ENCODE peak calls at places on chromosomes 7 and 10, in five cellular contexts. One of them, this sample, is unnamed.
A peak's percentile ranks its signal among the peaks of the same experiment; 100 is the strongest.

GRCh38 chr10:76337641-76338040 is 906.2 kb downstream of the LRMDA start:
- DNase-seq in HAP-1: no peak
- DNase-seq in mucosa of descending colon: no peak
- DNase-seq in IMR-90: peak; percentile 92
- DNase-seq in psoas muscle: no peak
- DNase-seq in this sample: no peak

GRCh38 chr7:124633740-124634139 is 131.9 kb downstream of the GPR37 start:
- DNase-seq in IMR-90: no peak
- DNase-seq in mucosa of descending colon: no peak
- DNase-seq in HAP-1: no peak
- DNase-seq in psoas muscle: no peak
- DNase-seq in this sample: no peak

GRCh38 chr10:120979435-120980315 is 128.5 kb downstream of the WDR11 start:
- DNase-seq in psoas muscle: no peak
- DNase-seq in mucosa of descending colon: peak; percentile 82
- DNase-seq in HAP-1: peak; percentile 69
- DNase-seq in IMR-90: no peak
- DNase-seq in this sample: no peak

GRCh38 chr10:62733654-62734293 is 70.7 kb upstream of the ADO start:
- DNase-seq in psoas muscle: no peak
- DNase-seq in mucosa of descending colon: no peak
- DNase-seq in HAP-1: no peak
- DNase-seq in IMR-90: no peak
- DNase-seq in this sample: peak; percentile 21

GRCh38 chr7:130849604-130850003 is 115.6 kb upstream of the KLF14 start:
- DNase-seq in IMR-90: no peak
- DNase-seq in mucosa of descending colon: no peak
- DNase-seq in HAP-1: no peak
- DNase-seq in psoas muscle: no peak
- DNase-seq in this sample: no peak

GRCh38 chr7:17370901-17371550 is 72.6 kb downstream of the AHR start:
- DNase-seq in IMR-90: peak; percentile 18
- DNase-seq in mucosa of descending colon: no peak
- DNase-seq in psoas muscle: no peak
- DNase-seq in HAP-1: no peak
- DNase-seq in this sample: no peak

GRCh38 chr10:119301397-119301796 is 94.0 kb downstream of the GRK5 start:
- DNase-seq in psoas muscle: no peak
- DNase-seq in mucosa of descending colon: peak; percentile 36
- DNase-seq in IMR-90: peak; percentile 24
- DNase-seq in HAP-1: no peak
- DNase-seq in this sample: peak; percentile 34

GRCh38 chr7:23020742-23021401 is 6.9 kb upstream of the HYCC1 start:
- DNase-seq in mucosa of descending colon: no peak
- DNase-seq in psoas muscle: peak; percentile 64
- DNase-seq in HAP-1: no peak
- DNase-seq in IMR-90: peak; percentile 88
- DNase-seq in this sample: no peak

GRCh38 chr7:130476287-130477001 is 15.4 kb upstream of the MEST start:
- DNase-seq in mucosa of descending colon: no peak
- DNase-seq in psoas muscle: no peak
- DNase-seq in IMR-90: peak; percentile 57
- DNase-seq in HAP-1: no peak
- DNase-seq in this sample: no peak

GRCh38 chr10:116891208-116891607 is 41.9 kb downstream of the ENO4 start:
- DNase-seq in mucosa of descending colon: peak; percentile 73
- DNase-seq in HAP-1: no peak
- DNase-seq in psoas muscle: no peak
- DNase-seq in IMR-90: peak; percentile 94
- DNase-seq in this sample: no peak

GRCh38 chr10:104577861-104578480 is 63.1 kb upstream of the SORCS3 start:
- DNase-seq in mucosa of descending colon: no peak
- DNase-seq in psoas muscle: no peak
- DNase-seq in IMR-90: peak; percentile 32
- DNase-seq in HAP-1: no peak
- DNase-seq in this sample: no peak

GRCh38 chr10:72638586-72639440 is 12.9 kb upstream of the MICU1 start:
- DNase-seq in psoas muscle: no peak
- DNase-seq in HAP-1: no peak
- DNase-seq in mucosa of descending colon: no peak
- DNase-seq in IMR-90: no peak
- DNase-seq in this sample: no peak

GRCh38 chr10:49287689-49288340 is 11.2 kb upstream of the C10orf71 start:
- DNase-seq in mucosa of descending colon: no peak
- DNase-seq in psoas muscle: peak; percentile 23
- DNase-seq in IMR-90: no peak
- DNase-seq in HAP-1: no peak
- DNase-seq in this sample: no peak

GRCh38 chr7:135207739-135208416 is 3.4 kb downstream of the WDR91 start:
- DNase-seq in mucosa of descending colon: no peak
- DNase-seq in psoas muscle: no peak
- DNase-seq in HAP-1: no peak
- DNase-seq in IMR-90: no peak
- DNase-seq in this sample: no peak

GRCh38 chr10:117353700-117354099 is 21.5 kb downstream of the PDZD8 start:
- DNase-seq in psoas muscle: no peak
- DNase-seq in mucosa of descending colon: no peak
- DNase-seq in HAP-1: no peak
- DNase-seq in IMR-90: no peak
- DNase-seq in this sample: no peak

GRCh38 chr7:39304683-39305405 is 261.4 kb upstream of the YAE1 start:
- DNase-seq in HAP-1: no peak
- DNase-seq in IMR-90: no peak
- DNase-seq in mucosa of descending colon: no peak
- DNase-seq in psoas muscle: no peak
- DNase-seq in this sample: no peak

GRCh38 chr10:103533827-103534226 is 40.3 kb downstream of the NEURL1 start:
- DNase-seq in HAP-1: no peak
- DNase-seq in IMR-90: no peak
- DNase-seq in mucosa of descending colon: no peak
- DNase-seq in psoas muscle: no peak
- DNase-seq in this sample: no peak

GRCh38 chr10:43024942-43025700 is 51.7 kb upstream of the RET start:
- DNase-seq in HAP-1: no peak
- DNase-seq in mucosa of descending colon: no peak
- DNase-seq in psoas muscle: no peak
- DNase-seq in IMR-90: no peak
- DNase-seq in this sample: no peak

GRCh38 chr7:158710651-158711102 is 6.1 kb upstream of the NCAPG2 start:
- DNase-seq in IMR-90: peak; percentile 23
- DNase-seq in HAP-1: no peak
- DNase-seq in psoas muscle: no peak
- DNase-seq in mucosa of descending colon: no peak
- DNase-seq in this sample: no peak

GRCh38 chr10:91514684-91515253 is 104.6 kb downstream of the HECTD2 start:
- DNase-seq in IMR-90: peak; percentile 34
- DNase-seq in HAP-1: no peak
- DNase-seq in mucosa of descending colon: no peak
- DNase-seq in psoas muscle: no peak
- DNase-seq in this sample: no peak

GRCh38 chr10:5234106-5234877 is 37.7 kb downstream of the AKR1C4 start:
- DNase-seq in mucosa of descending colon: peak; percentile 64
- DNase-seq in psoas muscle: no peak
- DNase-seq in HAP-1: no peak
- DNase-seq in IMR-90: peak; percentile 50
- DNase-seq in this sample: no peak

GRCh38 chr10:30353851-30354250 is 4.8 kb upstream of the MTPAP start:
- DNase-seq in HAP-1: no peak
- DNase-seq in psoas muscle: no peak
- DNase-seq in mucosa of descending colon: no peak
- DNase-seq in IMR-90: peak; percentile 94
- DNase-seq in this sample: no peak

GRCh38 chr10:122333037-122333436 is 41.5 kb upstream of the PLEKHA1 start:
- DNase-seq in mucosa of descending colon: no peak
- DNase-seq in psoas muscle: no peak
- DNase-seq in IMR-90: no peak
- DNase-seq in HAP-1: no peak
- DNase-seq in this sample: no peak

GRCh38 chr10:61341008-61341407 is 112.2 kb downstream of the TMEM26 start:
- DNase-seq in IMR-90: no peak
- DNase-seq in mucosa of descending colon: no peak
- DNase-seq in HAP-1: no peak
- DNase-seq in psoas muscle: no peak
- DNase-seq in this sample: no peak

GRCh38 chr10:63425512-63425911 is 40.3 kb downstream of the JMJD1C start:
- DNase-seq in IMR-90: no peak
- DNase-seq in mucosa of descending colon: no peak
- DNase-seq in HAP-1: no peak
- DNase-seq in psoas muscle: no peak
- DNase-seq in this sample: no peak

GRCh38 chr10:103602028-103602851 is 108.7 kb downstream of the NEURL1 start:
- DNase-seq in HAP-1: no peak
- DNase-seq in mucosa of descending colon: no peak
- DNase-seq in IMR-90: no peak
- DNase-seq in psoas muscle: peak; percentile 53
- DNase-seq in this sample: no peak

GRCh38 chr10:7409045-7409731 is 1.6 kb downstream of the SFMBT2 start:
- DNase-seq in IMR-90: no peak
- DNase-seq in psoas muscle: no peak
- DNase-seq in HAP-1: peak; percentile 69
- DNase-seq in mucosa of descending colon: peak; percentile 30
- DNase-seq in this sample: no peak

GRCh38 chr7:11702938-11703337 is 129.1 kb downstream of the THSD7A start:
- DNase-seq in mucosa of descending colon: no peak
- DNase-seq in IMR-90: no peak
- DNase-seq in psoas muscle: no peak
- DNase-seq in HAP-1: no peak
- DNase-seq in this sample: no peak

GRCh38 chr7:114979388-114979787 is 57.5 kb downstream of the MDFIC start:
- DNase-seq in psoas muscle: peak; percentile 62
- DNase-seq in mucosa of descending colon: no peak
- DNase-seq in IMR-90: peak; percentile 47
- DNase-seq in HAP-1: no peak
- DNase-seq in this sample: no peak

GRCh38 chr7:18495412-18496335 is at the start of gene HDAC9:
- DNase-seq in mucosa of descending colon: peak; percentile 37
- DNase-seq in IMR-90: peak; percentile 48
- DNase-seq in psoas muscle: peak; percentile 56
- DNase-seq in HAP-1: peak; percentile 88
- DNase-seq in this sample: no peak

GRCh38 chr7:131431289-131431688 is 103.6 kb downstream of the MKLN1 start:
- DNase-seq in HAP-1: no peak
- DNase-seq in IMR-90: peak; percentile 51
- DNase-seq in mucosa of descending colon: peak; percentile 16
- DNase-seq in psoas muscle: no peak
- DNase-seq in this sample: no peak

GRCh38 chr10:89563861-89564478 is 28.6 kb upstream of the SLC16A12 start:
- DNase-seq in IMR-90: peak; percentile 60
- DNase-seq in psoas muscle: no peak
- DNase-seq in HAP-1: peak; percentile 41
- DNase-seq in mucosa of descending colon: peak; percentile 57
- DNase-seq in this sample: no peak

GRCh38 chr10:105950410-105950809 is 1214.1 kb downstream of the SORCS1 start:
- DNase-seq in HAP-1: peak; percentile 37
- DNase-seq in psoas muscle: peak; percentile 42
- DNase-seq in IMR-90: peak; percentile 34
- DNase-seq in mucosa of descending colon: peak; percentile 49
- DNase-seq in this sample: no peak

GRCh38 chr7:120994512-120995363 is 6.2 kb downstream of the CPED1 start:
- DNase-seq in mucosa of descending colon: no peak
- DNase-seq in psoas muscle: no peak
- DNase-seq in IMR-90: no peak
- DNase-seq in HAP-1: no peak
- DNase-seq in this sample: no peak
- H3K4me1 ChIP-seq in mucosa of descending colon: no peaks in the 10 kb centered on the region
- H3K4me1 ChIP-seq in psoas muscle: peaks cover 60% of the 10 kb centered on the region
- H3K4me1 ChIP-seq in IMR-90: peaks cover 7% of the 10 kb centered on the region
- H3K4me1 ChIP-seq in HAP-1: no peaks in the 10 kb centered on the region
- H3K4me1 ChIP-seq in this sample: peaks cover 6% of the 10 kb centered on the region

GRCh38 chr10:21527634-21528451 is 2.4 kb upstream of the SKIDA1 start:
- DNase-seq in IMR-90: peak; percentile 57
- DNase-seq in HAP-1: no peak
- DNase-seq in psoas muscle: no peak
- DNase-seq in mucosa of descending colon: no peak
- DNase-seq in this sample: no peak
- H3K4me1 ChIP-seq in IMR-90: peaks cover 3% of the 10 kb centered on the region
- H3K4me1 ChIP-seq in HAP-1: peaks cover 55% of the 10 kb centered on the region
- H3K4me1 ChIP-seq in psoas muscle: peaks cover 25% of the 10 kb centered on the region
- H3K4me1 ChIP-seq in mucosa of descending colon: peaks cover 6% of the 10 kb centered on the region
- H3K4me1 ChIP-seq in this sample: peaks cover 9% of the 10 kb centered on the region

GRCh38 chr10:124433461-124433860 is 14.7 kb upstream of the OAT start:
- DNase-seq in IMR-90: no peak
- DNase-seq in psoas muscle: no peak
- DNase-seq in HAP-1: no peak
- DNase-seq in mucosa of descending colon: no peak
- DNase-seq in this sample: no peak

DNA sequence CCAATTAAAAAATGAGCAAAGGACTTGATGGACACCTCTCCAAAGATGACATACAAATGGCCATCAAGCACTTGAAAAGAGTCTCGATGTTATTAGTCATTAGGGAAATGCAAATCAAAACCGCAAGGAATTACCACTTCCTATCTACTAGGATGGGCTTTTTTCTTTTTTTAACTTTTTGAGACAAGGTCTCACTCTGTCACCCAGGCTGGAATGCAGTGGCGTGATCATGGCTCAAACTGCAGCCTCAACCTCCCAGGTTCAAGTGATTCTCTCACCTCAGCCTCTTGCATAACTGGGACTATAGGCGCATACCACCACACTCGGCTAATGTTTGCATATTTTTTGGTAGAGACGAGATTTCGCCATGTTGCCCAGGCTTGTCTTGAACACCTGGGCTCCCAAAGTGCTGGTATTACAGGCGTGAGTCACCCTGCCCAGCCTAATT is 13.6 kb downstream of the NKX1-2 start:
- DNase-seq in psoas muscle: no peak
- DNase-seq in IMR-90: no peak
- DNase-seq in HAP-1: no peak
- DNase-seq in mucosa of descending colon: no peak
- DNase-seq in this sample: no peak
- H3K4me1 ChIP-seq in psoas muscle: no peaks in the 10 kb centered on the region
- H3K4me1 ChIP-seq in IMR-90: no peaks in the 10 kb centered on the region
- H3K4me1 ChIP-seq in HAP-1: no peaks in the 10 kb centered on the region
- H3K4me1 ChIP-seq in mucosa of descending colon: no peaks in the 10 kb centered on the region
- H3K4me1 ChIP-seq in this sample: no peaks in the 10 kb centered on the region

GRCh38 chr10:73908853-73909611 is 1.9 kb upstream of the PLAU start:
- DNase-seq in psoas muscle: no peak
- DNase-seq in IMR-90: peak; percentile 100
- DNase-seq in HAP-1: peak; percentile 34
- DNase-seq in mucosa of descending colon: peak; percentile 48
- DNase-seq in this sample: peak; percentile 27
- H3K4me1 ChIP-seq in psoas muscle: peaks cover 34% of the 10 kb centered on the region
- H3K4me1 ChIP-seq in IMR-90: peaks cover 38% of the 10 kb centered on the region
- H3K4me1 ChIP-seq in HAP-1: peaks cover 8% of the 10 kb centered on the region
- H3K4me1 ChIP-seq in mucosa of descending colon: peaks cover 23% of the 10 kb centered on the region
- H3K4me1 ChIP-seq in this sample: peaks cover 12% of the 10 kb centered on the region

DNA sequence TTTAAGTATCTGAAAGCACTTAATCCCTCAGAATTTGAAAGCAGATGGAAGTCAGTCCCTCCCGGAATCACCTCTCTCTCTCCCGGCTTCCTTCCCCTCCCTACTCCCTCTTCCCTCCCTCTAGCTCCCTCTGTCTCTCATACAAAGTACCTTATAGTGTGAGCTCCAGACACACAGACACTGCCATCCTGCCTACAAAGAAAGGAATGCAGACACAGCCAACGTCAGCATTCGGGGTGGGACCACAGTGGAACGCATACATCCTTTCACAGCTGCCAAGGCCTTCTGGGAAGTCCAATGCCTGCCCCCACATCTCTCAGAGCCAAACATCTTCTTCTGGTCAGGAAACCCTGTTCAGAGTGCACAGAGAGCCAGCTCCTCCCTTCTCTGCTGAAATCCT is 9.3 kb downstream of the NOD1 start:
- DNase-seq in HAP-1: peak; percentile 79
- DNase-seq in mucosa of descending colon: peak; percentile 70
- DNase-seq in IMR-90: peak; percentile 99
- DNase-seq in psoas muscle: peak; percentile 70
- DNase-seq in this sample: no peak
- H3K4me1 ChIP-seq in HAP-1: peaks cover 11% of the 10 kb centered on the region
- H3K4me1 ChIP-seq in mucosa of descending colon: peaks cover 16% of the 10 kb centered on the region
- H3K4me1 ChIP-seq in IMR-90: peaks cover 42% of the 10 kb centered on the region
- H3K4me1 ChIP-seq in psoas muscle: peaks cover 35% of the 10 kb centered on the region
- H3K4me1 ChIP-seq in this sample: peaks cover 15% of the 10 kb centered on the region